ENCODE peak calls at places on chromosomes 2 and 18, in nine cellular contexts. Q is GM12891; K is activated T-cell treated with anti-CD3 and anti-CD28 coated beads, Interleukin-2, amount 50 U/mL, for 72 hours; C is NCI-H2081 treated with DMSO at 0.1 percent for 48 hours; G is neuronal stem cell; J is epithelial cell of esophagus; T is lung; Z is hippocampal formation; H is bronchial epithelial cell. R is an unnamed sample.
A peak's percentile ranks its signal among the peaks of the same experiment; 100 is the strongest.

GRCh38 chr2:10880586-10881321 is 31.0 kb upstream of the KCNF1 start:
- DNase-seq in Q (no peak), K (no peak), C (no peak), G (no peak), J (no peak), T (no peak), Z (no peak), H (no peak), R (no peak)

GRCh38 chr2:48854681-48855080 is 99.2 kb upstream of the LHCGR start:
- DNase-seq in Q (no peak), K (no peak), C (no peak), G (no peak), J (no peak), T (no peak), Z (no peak), H (no peak), R (peak; percentile 68)

GRCh38 chr2:77484026-77484425 is 38.1 kb downstream of the LRRTM4 start:
- DNase-seq in Q (no peak), K (no peak), C (no peak), G (no peak), J (no peak), T (no peak), Z (no peak), H (no peak), R (no peak)

GRCh38 chr2:40606862-40607261 is 155.0 kb upstream of the SLC8A1 start:
- DNase-seq in Q (no peak), K (no peak), C (no peak), G (no peak), J (peak; percentile 44), T (no peak), Z (no peak), H (peak; percentile 11), R (no peak)

GRCh38 chr18:14930576-14930975 is 182.6 kb downstream of the ANKRD30B start:
- DNase-seq in Q (no peak), K (no peak), C (no peak), G (no peak), J (no peak), T (no peak), Z (no peak), H (no peak), R (no peak)

GRCh38 chr2:17879137-17879912 is 858 bp downstream of the KCNS3 start:
- DNase-seq in Q (peak; percentile 41), K (peak; percentile 12), C (peak; percentile 16), G (peak; percentile 80), J (peak; percentile 81), T (peak; percentile 79), Z (no peak), H (peak; percentile 70), R (no peak)

GRCh38 chr18:58540381-58540943 is 88.4 kb downstream of the ALPK2 start:
- DNase-seq in Q (no peak), K (no peak), C (no peak), G (no peak), J (peak; percentile 24), T (no peak), Z (no peak), H (peak; percentile 21), R (no peak)

GRCh38 chr2:174673876-174674275 is 76.3 kb upstream of the WIPF1 start:
- DNase-seq in Q (no peak), K (no peak), C (no peak), G (no peak), J (no peak), T (no peak), Z (no peak), H (no peak), R (no peak)

GRCh38 chr2:203394519-203395227 is 66.5 kb downstream of the ABI2 start:
- DNase-seq in Q (no peak), K (no peak), C (no peak), G (no peak), J (no peak), T (no peak), Z (no peak), H (no peak), R (no peak)

GRCh38 chr2:219539295-219539788 is 4.3 kb downstream of the CHPF start:
- DNase-seq in Q (no peak), K (no peak), C (no peak), G (no peak), J (no peak), T (no peak), Z (no peak), H (no peak), R (no peak)

GRCh38 chr2:109720379-109721116 is 73.6 kb upstream of the RGPD5 start:
- DNase-seq in Q (no peak), K (no peak), C (no peak), G (no peak), J (no peak), T (peak; percentile 23), Z (no peak), H (no peak), R (peak; percentile 50)

GRCh38 chr2:125073440-125073839 is 1048.4 kb downstream of the CNTNAP5 start:
- DNase-seq in Q (no peak), K (no peak), C (no peak), G (no peak), J (no peak), T (no peak), Z (no peak), H (no peak), R (no peak)

GRCh38 chr2:103276869-103277268 is 515.0 kb downstream of the TMEM182 start:
- DNase-seq in Q (no peak), K (no peak), C (no peak), G (no peak), J (no peak), T (no peak), Z (no peak), H (no peak), R (no peak)

GRCh38 chr2:171217330-171217729 is 56.6 kb upstream of the TLK1 start:
- DNase-seq in Q (no peak), K (no peak), C (no peak), G (peak; percentile 14), J (no peak), T (no peak), Z (no peak), H (no peak), R (no peak)

GRCh38 chr2:9757430-9758287 is 85.6 kb upstream of the TAF1B start:
- DNase-seq in Q (no peak), K (no peak), C (no peak), G (no peak), J (peak; percentile 51), T (no peak), Z (peak; percentile 54), H (no peak), R (no peak)

GRCh38 chr2:55161295-55162210 is 70.5 kb downstream of the CLHC1 start:
- DNase-seq in Q (no peak), K (no peak), C (no peak), G (no peak), J (no peak), T (peak; percentile 66), Z (no peak), H (peak; percentile 32), R (peak; percentile 90)

GRCh38 chr2:191748050-191748449 is 70.1 kb downstream of the NABP1 start:
- DNase-seq in Q (no peak), K (no peak), C (no peak), G (no peak), J (peak; percentile 15), T (no peak), Z (no peak), H (no peak), R (no peak)

GRCh38 chr18:12009581-12010140 is 28.4 kb downstream of the IMPA2 start:
- DNase-seq in Q (no peak), K (no peak), C (no peak), G (no peak), J (no peak), T (no peak), Z (no peak), H (no peak), R (no peak)

GRCh38 chr2:200064879-200065278 is 109.5 kb downstream of the MAIP1 start:
- DNase-seq in Q (no peak), K (no peak), C (no peak), G (no peak), J (no peak), T (no peak), Z (no peak), H (no peak), R (no peak)

GRCh38 chr2:138086556-138086955 is 122.3 kb downstream of the HNMT start:
- DNase-seq in Q (no peak), K (no peak), C (no peak), G (no peak), J (no peak), T (no peak), Z (no peak), H (no peak), R (no peak)

GRCh38 chr2:188042412-188042811 is 249.3 kb upstream of the GULP1 start:
- DNase-seq in Q (no peak), K (no peak), C (no peak), G (no peak), J (peak; percentile 58), T (no peak), Z (no peak), H (peak; percentile 63), R (no peak)

GRCh38 chr2:226798422-226799210 is 1.0 kb downstream of the IRS1 start:
- DNase-seq in Q (peak; percentile 54), K (peak; percentile 59), C (no peak), G (no peak), J (peak; percentile 58), T (peak; percentile 41), Z (peak; percentile 39), H (no peak), R (no peak)

GRCh38 chr2:189002079-189002478 is 27.9 kb downstream of the COL3A1 start:
- DNase-seq in Q (no peak), K (no peak), C (no peak), G (no peak), J (peak; percentile 75), T (no peak), Z (no peak), H (peak; percentile 73), R (no peak)

GRCh38 chr2:120830096-120830830 is 94.6 kb downstream of the GLI2 start:
- DNase-seq in Q (no peak), K (no peak), C (no peak), G (no peak), J (no peak), T (no peak), Z (no peak), H (no peak), R (no peak)

GRCh38 chr2:228527481-228527880 is 346.0 kb upstream of the SPHKAP start:
- DNase-seq in Q (no peak), K (no peak), C (no peak), G (no peak), J (peak; percentile 9), T (no peak), Z (no peak), H (peak; percentile 15), R (no peak)

GRCh38 chr18:75203456-75204261 is 5.3 kb downstream of the PTGR3 start:
- DNase-seq in Q (no peak), K (no peak), C (no peak), G (no peak), J (peak; percentile 29), T (no peak), Z (no peak), H (no peak), R (peak; percentile 91)

GRCh38 chr18:30582078-30582477 is 460.5 kb downstream of the DSC3 start:
- DNase-seq in Q (no peak), K (no peak), C (no peak), G (no peak), J (no peak), T (no peak), Z (no peak), H (no peak), R (no peak)

GRCh38 chr2:100757621-100758394 is 62.1 kb upstream of the NPAS2 start:
- DNase-seq in Q (no peak), K (no peak), C (no peak), G (no peak), J (peak; percentile 91), T (no peak), Z (no peak), H (peak; percentile 87), R (no peak)

GRCh38 chr2:102717308-102718018 is 44.4 kb upstream of the TMEM182 start:
- DNase-seq in Q (no peak), K (no peak), C (no peak), G (no peak), J (peak; percentile 71), T (no peak), Z (no peak), H (peak; percentile 46), R (no peak)

GRCh38 chr2:108936868-108937265 is 52.2 kb downstream of the EDAR start:
- DNase-seq in Q (no peak), K (no peak), C (no peak), G (no peak), J (no peak), T (no peak), Z (no peak), H (no peak), R (no peak)

GRCh38 chr18:78659748-78660147 is 319.9 kb upstream of the SALL3 start:
- DNase-seq in Q (peak; percentile 38), K (peak; percentile 8), C (no peak), G (peak; percentile 14), J (no peak), T (no peak), Z (no peak), H (no peak), R (no peak)

R was measured in esophagus muscularis mucosa.